ENCODE peak calls at places on chromosomes 16 and 17, in ten cellular contexts. B is prostate gland, K is IMR-90, Y is breast epithelium, L is psoas muscle, E is mammary epithelial cell, A is endothelial cell of umbilical vein, I is upper lobe of right lung, T is HAP-1, V is aorta. X is an unnamed sample.

GRCh38 chr17:59131131-59131530 is 23.9 kb downstream of the SKA2 start:
- DNase-seq in B (no peak), K (peak; percentile 30), Y (no peak), L (no peak), E (no peak), A (no peak), I (no peak), T (no peak), V (no peak), X (no peak)

GRCh38 chr16:53664724-53665345 is 38.8 kb downstream of the RPGRIP1L start:
- DNase-seq in B (no peak), K (peak; percentile 84), Y (no peak), L (no peak), E (no peak), A (no peak), I (no peak), T (no peak), V (no peak), X (peak; percentile 44)

GRCh38 chr17:1907818-1908698 is 78.3 kb downstream of the RPA1 start:
- DNase-seq in B (no peak), K (peak; percentile 21), Y (no peak), L (peak; percentile 57), E (no peak), A (peak; percentile 25), I (no peak), T (no peak), V (no peak), X (no peak)

GRCh38 chr17:77604301-77605031 is 354.0 kb upstream of the TNRC6C start:
- DNase-seq in B (no peak), K (no peak), Y (no peak), L (no peak), E (no peak), A (no peak), I (peak; percentile 62), T (no peak), V (peak; percentile 44), X (peak; percentile 17)

GRCh38 chr17:10050597-10051101 is 145.6 kb upstream of the RCVRN start:
- DNase-seq in B (no peak), K (peak; percentile 88), Y (no peak), L (no peak), E (no peak), A (no peak), I (no peak), T (no peak), V (no peak), X (no peak)

GRCh38 chr16:55189179-55189578 is 134.8 kb upstream of the IRX6 start:
- DNase-seq in B (no peak), K (no peak), Y (no peak), L (no peak), E (no peak), A (no peak), I (no peak), T (no peak), V (no peak), X (no peak)

GRCh38 chr16:19704321-19705130 is 13.5 kb downstream of the KNOP1 start:
- DNase-seq in B (no peak), K (peak; percentile 77), Y (no peak), L (peak; percentile 64), E (peak; percentile 49), A (peak; percentile 79), I (no peak), T (no peak), V (peak; percentile 63), X (no peak)

GRCh38 chr17:56594528-56595418 is 1.3 kb downstream of the NOG start:
- DNase-seq in B (no peak), K (peak; percentile 10), Y (no peak), L (no peak), E (peak; percentile 58), A (peak; percentile 19), I (peak; percentile 65), T (peak; percentile 58), V (peak; percentile 77), X (no peak)

GRCh38 chr16:64892843-64893242 is 229.0 kb downstream of the CDH11 start:
- DNase-seq in B (no peak), K (peak; percentile 93), Y (no peak), L (no peak), E (no peak), A (peak; percentile 9), I (no peak), T (no peak), V (no peak), X (no peak)

GRCh38 chr16:64898159-64898558 is 223.7 kb downstream of the CDH11 start:
- DNase-seq in B (no peak), K (no peak), Y (no peak), L (no peak), E (no peak), A (no peak), I (no peak), T (no peak), V (no peak), X (no peak)

DNA sequence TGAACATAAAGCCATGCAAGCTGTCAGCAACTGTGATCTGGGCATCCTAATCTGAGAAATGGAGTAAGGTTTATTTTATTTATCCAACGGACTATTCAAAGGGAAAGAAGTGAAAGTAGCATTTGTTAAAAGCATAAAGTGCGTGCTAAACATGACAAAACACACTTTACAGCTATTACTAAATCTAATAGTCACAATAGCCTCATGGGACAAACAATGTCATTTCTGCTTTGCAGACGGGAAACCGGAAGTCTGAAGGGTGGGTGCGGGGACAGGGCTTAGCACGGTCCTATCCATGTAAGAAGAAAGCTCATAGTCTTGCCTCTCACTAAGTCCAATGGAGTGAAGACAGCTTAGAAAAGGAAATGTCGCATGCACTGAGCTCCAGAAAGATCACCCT is 228.5 kb downstream of the CDH11 start:
- DNase-seq in B (no peak), K (peak; percentile 21), Y (no peak), L (no peak), E (no peak), A (no peak), I (no peak), T (no peak), V (no peak), X (no peak)
- H3K4me3 ChIP-seq in B (no peak overlapping the region), K (peak overlapping the region; percentile 9), Y (no peak overlapping the region), L (no peak overlapping the region), E (no peak overlapping the region), A (no peak overlapping the region), I (no peak overlapping the region), T (no peak overlapping the region), V (no peak overlapping the region), X (peak overlapping the region; percentile 8)

GRCh38 chr16:8727857-8728618 is 53.6 kb downstream of the ABAT start:
- DNase-seq in B (no peak), K (no peak), Y (no peak), L (no peak), E (no peak), A (no peak), I (no peak), T (no peak), V (no peak), X (no peak)

GRCh38 chr16:8721693-8722348 is 47.4 kb downstream of the ABAT start:
- DNase-seq in B (no peak), K (no peak), Y (no peak), L (no peak), E (no peak), A (no peak), I (no peak), T (peak; percentile 12), V (no peak), X (no peak)

GRCh38 chr16:8729779-8730334 is 55.4 kb downstream of the ABAT start:
- DNase-seq in B (no peak), K (no peak), Y (peak; percentile 17), L (no peak), E (no peak), A (no peak), I (no peak), T (no peak), V (no peak), X (no peak)

GRCh38 chr16:8727084-8727590 is 52.7 kb downstream of the ABAT start:
- DNase-seq in B (no peak), K (no peak), Y (no peak), L (no peak), E (no peak), A (no peak), I (no peak), T (no peak), V (no peak), X (no peak)

DNA sequence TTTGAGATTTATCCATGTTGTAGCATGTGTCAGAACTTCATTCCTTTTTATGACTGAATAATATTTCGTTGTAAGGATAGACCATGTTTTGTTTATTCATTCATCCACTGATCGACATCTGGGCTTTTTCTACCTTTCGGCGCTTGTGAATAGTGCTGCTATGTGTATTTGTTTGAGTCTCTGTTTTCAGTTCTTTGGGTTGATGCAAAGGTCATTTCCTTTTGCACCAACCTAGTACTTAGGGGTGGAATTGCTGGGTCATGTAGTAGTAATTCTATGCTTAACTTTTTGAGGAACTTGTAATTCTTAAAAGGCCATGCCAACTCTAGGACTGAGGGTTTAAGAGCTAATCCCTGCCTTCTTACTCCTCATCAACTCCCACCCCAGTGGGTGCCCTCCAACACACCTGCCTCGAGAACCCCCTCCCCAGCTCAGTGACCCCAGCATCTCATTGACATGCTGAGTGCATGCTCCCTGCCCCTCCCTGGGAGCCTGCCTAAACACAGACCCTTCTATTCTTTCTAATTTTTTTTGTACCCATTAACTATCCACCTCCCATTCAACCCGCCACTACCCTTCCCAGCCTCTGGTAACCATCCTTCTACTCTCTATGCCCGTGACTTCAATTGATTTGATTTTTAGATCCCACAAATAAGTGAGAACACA is 51.2 kb downstream of the ABAT start:
- DNase-seq in B (no peak), K (no peak), Y (peak; percentile 1), L (no peak), E (no peak), A (no peak), I (no peak), T (no peak), V (no peak), X (no peak)
- H3K4me1 ChIP-seq in B (peaks cover 7% of the 10 kb centered on the region), K (no peaks in the 10 kb centered on the region), Y (no peaks in the 10 kb centered on the region), L (no peaks in the 10 kb centered on the region), E (peaks cover 10% of the 10 kb centered on the region), A (no peaks in the 10 kb centered on the region), I (no peaks in the 10 kb centered on the region), T (no peaks in the 10 kb centered on the region), V (no peaks in the 10 kb centered on the region), X (no peaks in the 10 kb centered on the region)

GRCh38 chr17:69223809-69224208 is 4.8 kb downstream of the ABCA10 start:
- DNase-seq in B (no peak), K (peak; percentile 48), Y (no peak), L (no peak), E (no peak), A (peak; percentile 22), I (no peak), T (no peak), V (no peak), X (no peak)
- H3K4me3 ChIP-seq in B (no peak overlapping the region), K (no peak overlapping the region), Y (no peak overlapping the region), L (peak overlapping the region; percentile 47), E (no peak overlapping the region), A (no peak overlapping the region), I (no peak overlapping the region), T (no peak overlapping the region), V (no peak overlapping the region), X (no peak overlapping the region)

DNA sequence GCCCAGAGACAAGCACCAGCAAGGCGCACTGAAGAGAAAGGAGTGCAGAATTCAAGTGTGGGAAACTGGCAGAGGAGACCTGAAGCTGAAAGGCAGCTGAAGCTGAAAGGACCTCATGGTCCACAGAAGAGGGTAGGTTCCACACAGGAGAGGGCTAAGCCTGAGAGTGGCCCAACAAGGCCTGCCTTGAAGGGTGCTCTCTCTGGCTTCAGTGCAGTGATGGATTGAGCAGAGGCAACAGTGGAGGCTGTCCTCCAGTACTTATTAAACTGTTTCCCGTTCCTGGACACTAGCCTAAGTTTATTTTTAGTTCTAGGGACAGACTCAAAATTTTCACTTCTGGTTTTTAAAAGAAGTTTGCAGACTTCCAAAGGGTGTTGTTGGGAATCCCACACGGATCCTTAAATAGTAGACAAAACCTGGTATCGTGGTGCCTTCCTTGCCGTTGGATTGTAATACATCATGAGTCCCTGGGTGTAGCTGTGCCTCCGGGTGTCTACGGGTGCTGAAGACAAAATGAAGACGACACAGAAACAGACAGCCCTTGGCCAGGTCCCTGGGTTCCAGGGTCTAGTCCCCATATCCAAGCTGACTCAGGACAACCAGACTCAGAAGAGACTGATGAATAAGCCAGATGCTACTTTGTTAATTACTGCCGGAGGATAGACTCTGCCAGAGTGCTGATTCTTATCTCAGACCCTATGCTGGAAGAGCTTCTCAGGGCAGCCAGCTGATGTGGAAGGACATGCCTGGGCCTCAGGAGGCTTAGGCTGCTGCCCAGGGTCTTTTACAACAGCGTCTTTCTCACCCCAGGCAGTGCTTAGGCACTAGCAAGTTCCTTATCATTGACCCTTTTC is 7.0 kb upstream of the CMTM4 start:
- DNase-seq in B (no peak), K (no peak), Y (no peak), L (no peak), E (peak; percentile 35), A (no peak), I (no peak), T (no peak), V (no peak), X (no peak)
- H3K4me1 ChIP-seq in B (peaks cover 7% of the 10 kb centered on the region), K (peaks cover 4% of the 10 kb centered on the region), Y (no peaks in the 10 kb centered on the region), L (no peaks in the 10 kb centered on the region), E (peaks cover 7% of the 10 kb centered on the region), A (no peaks in the 10 kb centered on the region), I (peaks cover 20% of the 10 kb centered on the region), T (no peaks in the 10 kb centered on the region), V (peaks cover 4% of the 10 kb centered on the region), X (peaks cover 27% of the 10 kb centered on the region)